ENCODE peak calls at places on chromosomes 12 and 14, in five cellular contexts. U, S, F, P and T are unnamed samples.

GRCh38 chr14:95535226-95536021 is 574 bp downstream of the GLRX5 start:
- DNase-seq in S (no peak), F (peak; percentile 39), P (no peak), U (no peak), T (no peak)

GRCh38 chr12:51960488-51960887 is 9.0 kb downstream of the ACVR1B start:
- DNase-seq in F (no peak), P (no peak), S (no peak), U (no peak), T (no peak)

GRCh38 chr14:31320216-31320615 is 100.1 kb downstream of the HEATR5A start:
- DNase-seq in U (no peak), P (no peak), S (no peak), F (no peak), T (no peak)

GRCh38 chr14:99181246-99181645 is 90.8 kb downstream of the BCL11B start:
- DNase-seq in F (no peak), U (no peak), S (no peak), P (no peak), T (no peak)

GRCh38 chr12:92068441-92068840 is 77.2 kb downstream of the BTG1 start:
- DNase-seq in P (no peak), S (no peak), U (peak; percentile 58), F (no peak), T (no peak)

GRCh38 chr12:108980831-108981618 is 39.8 kb downstream of the SVOP start:
- DNase-seq in U (no peak), S (no peak), P (no peak), F (no peak), T (no peak)

GRCh38 chr12:33795536-33795935 is 226.8 kb upstream of the ALG10 start:
- DNase-seq in P (no peak), F (no peak), S (no peak), U (no peak), T (no peak)

GRCh38 chr12:12004524-12004923 is 66.2 kb upstream of the BCL2L14 start:
- DNase-seq in U (no peak), S (no peak), F (no peak), P (no peak), T (no peak)

GRCh38 chr12:5267603-5268423 is 164.1 kb upstream of the NTF3 start:
- DNase-seq in P (no peak), S (no peak), F (no peak), U (no peak), T (no peak)

GRCh38 chr12:56521590-56522371 is at the start of gene RBMS2:
- DNase-seq in S (peak; percentile 81), P (peak; percentile 77), U (peak; percentile 59), F (peak; percentile 61), T (no peak)

GRCh38 chr12:80299219-80299618 is 144.8 kb upstream of the PTPRQ start:
- DNase-seq in S (no peak), P (no peak), F (no peak), U (no peak), T (no peak)
- TF ChIP-seq CTCF in S (no peak), P (no peak), F (no peak), U (no peak), T (no peak)

GRCh38 chr12:2624543-2625266 is 170.1 kb upstream of the FKBP4 start:
- DNase-seq in F (peak; percentile 62), S (no peak), P (no peak), U (no peak), T (no peak)
- TF ChIP-seq CTCF in F (peak; percentile 38), S (no peak), P (peak; percentile 57), U (peak; percentile 21), T (no peak)

GRCh38 chr12:119715268-119715620 is 47.3 kb downstream of the PRKAB1 start:
- DNase-seq in S (no peak), P (no peak), U (peak; percentile 6), F (no peak), T (no peak)
- TF ChIP-seq CTCF in S (no peak), P (no peak), U (no peak), F (no peak), T (no peak)

GRCh38 chr12:80766897-80767296 is 50.2 kb downstream of the MYF5 start:
- DNase-seq in P (no peak), U (no peak), S (no peak), F (no peak), T (no peak)

GRCh38 chr12:80769553-80770140 is 52.9 kb downstream of the MYF5 start:
- DNase-seq in S (no peak), P (no peak), U (no peak), F (no peak), T (no peak)

GRCh38 chr12:80761818-80762217 is 45.1 kb downstream of the MYF5 start:
- DNase-seq in U (peak; percentile 55), F (no peak), P (no peak), S (no peak), T (no peak)

DNA sequence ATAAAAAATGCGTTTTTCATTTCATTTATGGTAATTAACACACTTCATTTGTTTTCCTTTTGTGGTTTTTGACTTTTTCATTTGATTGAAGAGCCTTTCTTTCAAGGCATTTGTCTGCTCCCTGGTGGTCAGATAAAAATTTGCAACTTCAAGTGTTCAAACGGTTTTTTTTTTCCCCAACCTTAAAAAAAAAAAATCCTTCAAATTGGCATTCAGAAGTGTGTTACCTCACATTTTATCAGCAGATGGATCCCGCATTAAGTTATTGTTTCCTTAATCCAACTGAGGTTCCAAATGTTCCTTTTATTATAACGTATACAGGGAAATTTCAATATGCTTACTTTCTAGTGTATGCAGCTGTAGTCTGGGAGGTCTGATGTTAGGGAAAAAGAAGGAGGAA is 47.2 kb downstream of the MYF5 start:
- DNase-seq in P (no peak), U (peak; percentile 52), F (no peak), S (no peak), T (no peak)
- TF ChIP-seq CTCF in P (peak; percentile 58), U (peak; percentile 42), F (peak; percentile 91), S (peak; percentile 76), T (no peak)

GRCh38 chr12:88113871-88114270 is 28.0 kb downstream of the CEP290 start:
- DNase-seq in S (no peak), P (no peak), U (no peak), F (no peak), T (no peak)

GRCh38 chr12:88108021-88108420 is 33.9 kb downstream of the CEP290 start:
- DNase-seq in F (no peak), P (no peak), U (no peak), S (no peak), T (no peak)

GRCh38 chr12:88111074-88111652 is 30.7 kb downstream of the CEP290 start:
- DNase-seq in U (peak; percentile 24), S (peak; percentile 20), F (no peak), P (peak; percentile 15), T (no peak)
- TF ChIP-seq CTCF in U (peak; percentile 46), S (peak; percentile 39), F (no peak), P (peak; percentile 39), T (no peak)

DNA sequence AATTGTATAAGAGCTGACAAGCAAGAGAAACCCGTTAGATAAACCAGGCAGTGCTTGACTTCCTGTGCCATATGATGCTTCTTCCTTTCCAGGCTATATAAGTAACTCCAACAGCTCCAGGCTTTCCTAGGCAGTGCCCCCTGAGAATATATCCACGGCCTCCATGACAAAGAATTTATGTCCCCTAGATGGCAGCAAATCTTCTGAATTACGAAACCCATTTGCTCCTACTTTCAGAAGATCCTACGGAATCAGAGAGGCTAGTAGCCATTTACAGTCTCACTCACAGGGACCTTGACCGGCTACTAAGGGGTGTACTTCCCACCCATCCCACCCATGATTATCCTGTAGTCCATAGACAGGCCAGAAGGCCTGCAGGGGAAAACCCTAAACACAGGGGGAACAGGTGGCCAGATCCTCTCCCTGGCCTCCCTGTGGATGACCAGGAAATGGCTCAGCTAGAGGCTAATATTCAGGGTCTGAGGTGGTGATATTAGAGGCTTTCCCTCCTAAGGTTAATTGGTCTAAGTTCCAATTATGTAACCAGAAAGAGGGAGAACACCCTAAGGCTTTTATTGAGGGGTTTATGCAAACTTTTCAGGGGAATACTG is 77.2 kb upstream of the DCD start:
- DNase-seq in S (peak; percentile 38), U (peak; percentile 30), F (no peak), P (no peak), T (no peak)
- TF ChIP-seq CTCF in S (peak; percentile 36), U (peak; percentile 40), F (peak; percentile 29), P (peak; percentile 45), T (no peak)

GRCh38 chr14:104184506-104184905 is 46.1 kb downstream of the KIF26A start:
- DNase-seq in U (no peak), F (no peak), S (no peak), P (no peak), T (no peak)
- TF ChIP-seq CTCF in U (no peak), F (no peak), S (no peak), P (no peak), T (no peak)

GRCh38 chr12:121296618-121297476 is at the start of gene CAMKK2:
- DNase-seq in U (peak; percentile 50), S (peak; percentile 80), F (peak; percentile 86), P (peak; percentile 19), T (peak; percentile 94)
- TF ChIP-seq CTCF in U (peak; percentile 36), S (peak; percentile 24), F (no peak), P (peak; percentile 14), T (no peak)